ENCODE peak calls at places on chromosomes 12 and 14, in nine cellular contexts. One of them, this sample, is unnamed.

GRCh38 chr12:102567031-102567985 is 86.9 kb upstream of the IGF1 start:
- DNase-seq in fibroblast of the aortic adventitia: peak
- DNase-seq in body of pancreas: no peak
- DNase-seq in bronchial epithelial cell: peak
- DNase-seq in heart right ventricle: no peak
- DNase-seq in dorsolateral prefrontal cortex: no peak
- DNase-seq in breast epithelium: no peak
- DNase-seq in AG10803: peak
- DNase-seq in fibroblast of lung: peak
- DNase-seq in this sample: no peak

GRCh38 chr12:66074561-66074960 is 56.0 kb downstream of the LLPH start:
- DNase-seq in fibroblast of the aortic adventitia: no peak
- DNase-seq in dorsolateral prefrontal cortex: no peak
- DNase-seq in heart right ventricle: no peak
- DNase-seq in breast epithelium: no peak
- DNase-seq in body of pancreas: no peak
- DNase-seq in bronchial epithelial cell: no peak
- DNase-seq in AG10803: peak
- DNase-seq in fibroblast of lung: peak
- DNase-seq in this sample: no peak

GRCh38 chr14:72165151-72165715 is 233.0 kb downstream of the RGS6 start:
- DNase-seq in heart right ventricle: no peak
- DNase-seq in fibroblast of the aortic adventitia: no peak
- DNase-seq in breast epithelium: no peak
- DNase-seq in bronchial epithelial cell: no peak
- DNase-seq in fibroblast of lung: no peak
- DNase-seq in body of pancreas: no peak
- DNase-seq in AG10803: no peak
- DNase-seq in dorsolateral prefrontal cortex: no peak
- DNase-seq in this sample: no peak

GRCh38 chr14:35701531-35701930 is 107.6 kb downstream of the RALGAPA1 start:
- DNase-seq in fibroblast of the aortic adventitia: no peak
- DNase-seq in fibroblast of lung: no peak
- DNase-seq in body of pancreas: no peak
- DNase-seq in dorsolateral prefrontal cortex: no peak
- DNase-seq in AG10803: no peak
- DNase-seq in breast epithelium: no peak
- DNase-seq in heart right ventricle: no peak
- DNase-seq in bronchial epithelial cell: no peak
- DNase-seq in this sample: no peak

GRCh38 chr12:104299842-104300481 is 3.6 kb upstream of the EID3 start:
- DNase-seq in breast epithelium: no peak
- DNase-seq in fibroblast of lung: peak
- DNase-seq in AG10803: no peak
- DNase-seq in fibroblast of the aortic adventitia: peak
- DNase-seq in dorsolateral prefrontal cortex: no peak
- DNase-seq in body of pancreas: no peak
- DNase-seq in heart right ventricle: no peak
- DNase-seq in bronchial epithelial cell: no peak
- DNase-seq in this sample: no peak

GRCh38 chr14:91305650-91306431 is 61.3 kb upstream of the GPR68 start:
- DNase-seq in bronchial epithelial cell: no peak
- DNase-seq in dorsolateral prefrontal cortex: no peak
- DNase-seq in body of pancreas: no peak
- DNase-seq in breast epithelium: no peak
- DNase-seq in fibroblast of the aortic adventitia: no peak
- DNase-seq in AG10803: no peak
- DNase-seq in fibroblast of lung: no peak
- DNase-seq in heart right ventricle: no peak
- DNase-seq in this sample: no peak

GRCh38 chr14:93017341-93017797 is 94.4 kb downstream of the CHGA start:
- DNase-seq in dorsolateral prefrontal cortex: no peak
- DNase-seq in AG10803: no peak
- DNase-seq in body of pancreas: peak
- DNase-seq in breast epithelium: no peak
- DNase-seq in heart right ventricle: peak
- DNase-seq in bronchial epithelial cell: no peak
- DNase-seq in fibroblast of the aortic adventitia: no peak
- DNase-seq in fibroblast of lung: no peak
- DNase-seq in this sample: peak

GRCh38 chr14:91223028-91223783 is 21.3 kb downstream of the GPR68 start:
- DNase-seq in AG10803: no peak
- DNase-seq in fibroblast of the aortic adventitia: no peak
- DNase-seq in breast epithelium: no peak
- DNase-seq in bronchial epithelial cell: peak
- DNase-seq in dorsolateral prefrontal cortex: no peak
- DNase-seq in body of pancreas: no peak
- DNase-seq in heart right ventricle: no peak
- DNase-seq in fibroblast of lung: no peak
- DNase-seq in this sample: no peak

GRCh38 chr12:69984216-69984615 is 159.2 kb downstream of the MYRFL start:
- DNase-seq in fibroblast of the aortic adventitia: no peak
- DNase-seq in bronchial epithelial cell: no peak
- DNase-seq in fibroblast of lung: no peak
- DNase-seq in heart right ventricle: no peak
- DNase-seq in dorsolateral prefrontal cortex: no peak
- DNase-seq in AG10803: peak
- DNase-seq in body of pancreas: no peak
- DNase-seq in breast epithelium: no peak
- DNase-seq in this sample: no peak

GRCh38 chr12:48969160-48969771 is 2.3 kb downstream of the WNT10B start:
- DNase-seq in fibroblast of lung: no peak
- DNase-seq in heart right ventricle: no peak
- DNase-seq in dorsolateral prefrontal cortex: no peak
- DNase-seq in fibroblast of the aortic adventitia: no peak
- DNase-seq in body of pancreas: no peak
- DNase-seq in bronchial epithelial cell: no peak
- DNase-seq in AG10803: no peak
- DNase-seq in breast epithelium: no peak
- DNase-seq in this sample: no peak

GRCh38 chr14:74825008-74825407 is 50.9 kb downstream of the PROX2 start:
- DNase-seq in AG10803: peak
- DNase-seq in dorsolateral prefrontal cortex: no peak
- DNase-seq in breast epithelium: no peak
- DNase-seq in heart right ventricle: no peak
- DNase-seq in fibroblast of the aortic adventitia: peak
- DNase-seq in bronchial epithelial cell: peak
- DNase-seq in body of pancreas: no peak
- DNase-seq in fibroblast of lung: peak
- DNase-seq in this sample: no peak

GRCh38 chr12:85424581-85425348 is 144.7 kb downstream of the ALX1 start:
- DNase-seq in breast epithelium: no peak
- DNase-seq in fibroblast of the aortic adventitia: peak
- DNase-seq in bronchial epithelial cell: peak
- DNase-seq in body of pancreas: peak
- DNase-seq in AG10803: peak
- DNase-seq in dorsolateral prefrontal cortex: no peak
- DNase-seq in fibroblast of lung: peak
- DNase-seq in heart right ventricle: no peak
- DNase-seq in this sample: peak

GRCh38 chr12:59808317-59808910 is 212.6 kb downstream of the SLC16A7 start:
- DNase-seq in heart right ventricle: no peak
- DNase-seq in breast epithelium: no peak
- DNase-seq in bronchial epithelial cell: peak
- DNase-seq in body of pancreas: no peak
- DNase-seq in fibroblast of the aortic adventitia: peak
- DNase-seq in dorsolateral prefrontal cortex: no peak
- DNase-seq in fibroblast of lung: peak
- DNase-seq in AG10803: peak
- DNase-seq in this sample: no peak

GRCh38 chr12:65464930-65465329 is 186.4 kb downstream of the MSRB3 start:
- DNase-seq in AG10803: peak
- DNase-seq in dorsolateral prefrontal cortex: no peak
- DNase-seq in bronchial epithelial cell: peak
- DNase-seq in heart right ventricle: no peak
- DNase-seq in fibroblast of lung: peak
- DNase-seq in breast epithelium: no peak
- DNase-seq in body of pancreas: no peak
- DNase-seq in fibroblast of the aortic adventitia: peak
- DNase-seq in this sample: no peak

GRCh38 chr12:95601091-95601490 is 49.8 kb upstream of the USP44 start:
- DNase-seq in body of pancreas: no peak
- DNase-seq in fibroblast of lung: no peak
- DNase-seq in bronchial epithelial cell: no peak
- DNase-seq in breast epithelium: no peak
- DNase-seq in AG10803: no peak
- DNase-seq in fibroblast of the aortic adventitia: peak
- DNase-seq in dorsolateral prefrontal cortex: no peak
- DNase-seq in heart right ventricle: no peak
- DNase-seq in this sample: no peak

GRCh38 chr12:89181271-89181920 is 170.9 kb downstream of the DUSP6 start:
- DNase-seq in breast epithelium: no peak
- DNase-seq in fibroblast of lung: peak
- DNase-seq in AG10803: peak
- DNase-seq in heart right ventricle: no peak
- DNase-seq in bronchial epithelial cell: peak
- DNase-seq in body of pancreas: no peak
- DNase-seq in fibroblast of the aortic adventitia: peak
- DNase-seq in dorsolateral prefrontal cortex: no peak
- DNase-seq in this sample: no peak

GRCh38 chr14:51552768-51553426 is 98.8 kb upstream of the FRMD6 start:
- DNase-seq in breast epithelium: peak
- DNase-seq in bronchial epithelial cell: peak
- DNase-seq in fibroblast of the aortic adventitia: no peak
- DNase-seq in fibroblast of lung: peak
- DNase-seq in body of pancreas: peak
- DNase-seq in AG10803: no peak
- DNase-seq in dorsolateral prefrontal cortex: no peak
- DNase-seq in heart right ventricle: no peak
- DNase-seq in this sample: no peak

GRCh38 chr12:11662369-11662768 is 12.9 kb downstream of the ETV6 start:
- DNase-seq in fibroblast of the aortic adventitia: no peak
- DNase-seq in AG10803: no peak
- DNase-seq in fibroblast of lung: no peak
- DNase-seq in breast epithelium: no peak
- DNase-seq in dorsolateral prefrontal cortex: no peak
- DNase-seq in heart right ventricle: no peak
- DNase-seq in bronchial epithelial cell: no peak
- DNase-seq in body of pancreas: no peak
- DNase-seq in this sample: no peak

GRCh38 chr14:96297000-96297399 is 41.0 kb downstream of the BDKRB1 start:
- DNase-seq in heart right ventricle: no peak
- DNase-seq in body of pancreas: no peak
- DNase-seq in AG10803: peak
- DNase-seq in breast epithelium: no peak
- DNase-seq in bronchial epithelial cell: peak
- DNase-seq in dorsolateral prefrontal cortex: no peak
- DNase-seq in fibroblast of the aortic adventitia: peak
- DNase-seq in fibroblast of lung: peak
- DNase-seq in this sample: no peak
- H3K4me3 ChIP-seq in heart right ventricle: no peak
- H3K4me3 ChIP-seq in body of pancreas: no peak
- H3K4me3 ChIP-seq in AG10803: no peak
- H3K4me3 ChIP-seq in breast epithelium: no peak
- H3K4me3 ChIP-seq in bronchial epithelial cell: no peak
- H3K4me3 ChIP-seq in dorsolateral prefrontal cortex: no peak
- H3K4me3 ChIP-seq in fibroblast of the aortic adventitia: no peak
- H3K4me3 ChIP-seq in fibroblast of lung: no peak
- H3K4me3 ChIP-seq in this sample: no peak

GRCh38 chr14:87034680-87035079 is 958.3 kb downstream of the GALC start:
- DNase-seq in bronchial epithelial cell: no peak
- DNase-seq in body of pancreas: no peak
- DNase-seq in breast epithelium: no peak
- DNase-seq in fibroblast of lung: no peak
- DNase-seq in fibroblast of the aortic adventitia: no peak
- DNase-seq in heart right ventricle: no peak
- DNase-seq in dorsolateral prefrontal cortex: no peak
- DNase-seq in AG10803: no peak
- DNase-seq in this sample: no peak
- H3K4me3 ChIP-seq in bronchial epithelial cell: no peak
- H3K4me3 ChIP-seq in body of pancreas: no peak
- H3K4me3 ChIP-seq in breast epithelium: no peak
- H3K4me3 ChIP-seq in fibroblast of lung: no peak
- H3K4me3 ChIP-seq in fibroblast of the aortic adventitia: no peak
- H3K4me3 ChIP-seq in heart right ventricle: no peak
- H3K4me3 ChIP-seq in dorsolateral prefrontal cortex: no peak
- H3K4me3 ChIP-seq in AG10803: no peak
- H3K4me3 ChIP-seq in this sample: no peak

DNA sequence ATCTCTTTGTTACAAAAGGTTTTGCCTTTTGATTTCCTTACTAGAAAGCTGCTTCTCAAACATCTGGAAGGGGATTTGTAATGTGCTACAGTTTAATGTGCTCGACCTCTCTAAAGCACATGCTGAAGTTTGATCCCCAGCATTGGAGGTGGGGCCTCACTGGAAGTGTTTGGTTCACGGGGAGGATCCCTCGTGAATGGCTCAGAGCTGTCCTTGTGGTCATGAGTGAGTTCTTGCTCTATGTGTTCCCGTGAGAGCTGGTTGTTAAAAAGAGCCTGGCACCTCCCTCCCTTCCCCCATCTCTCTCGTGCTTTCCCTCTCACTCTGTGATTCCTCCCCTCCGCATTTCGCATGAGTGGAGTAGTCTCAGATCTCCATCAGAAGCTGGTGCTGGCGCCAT is 214.6 kb downstream of the FOXN3 start:
- DNase-seq in fibroblast of lung: no peak
- DNase-seq in breast epithelium: no peak
- DNase-seq in body of pancreas: no peak
- DNase-seq in fibroblast of the aortic adventitia: no peak
- DNase-seq in bronchial epithelial cell: no peak
- DNase-seq in dorsolateral prefrontal cortex: no peak
- DNase-seq in heart right ventricle: no peak
- DNase-seq in AG10803: no peak
- DNase-seq in this sample: no peak
- H3K4me3 ChIP-seq in fibroblast of lung: no peak
- H3K4me3 ChIP-seq in breast epithelium: no peak
- H3K4me3 ChIP-seq in body of pancreas: no peak
- H3K4me3 ChIP-seq in fibroblast of the aortic adventitia: no peak
- H3K4me3 ChIP-seq in bronchial epithelial cell: no peak
- H3K4me3 ChIP-seq in dorsolateral prefrontal cortex: no peak
- H3K4me3 ChIP-seq in heart right ventricle: no peak
- H3K4me3 ChIP-seq in AG10803: no peak
- H3K4me3 ChIP-seq in this sample: no peak

DNA sequence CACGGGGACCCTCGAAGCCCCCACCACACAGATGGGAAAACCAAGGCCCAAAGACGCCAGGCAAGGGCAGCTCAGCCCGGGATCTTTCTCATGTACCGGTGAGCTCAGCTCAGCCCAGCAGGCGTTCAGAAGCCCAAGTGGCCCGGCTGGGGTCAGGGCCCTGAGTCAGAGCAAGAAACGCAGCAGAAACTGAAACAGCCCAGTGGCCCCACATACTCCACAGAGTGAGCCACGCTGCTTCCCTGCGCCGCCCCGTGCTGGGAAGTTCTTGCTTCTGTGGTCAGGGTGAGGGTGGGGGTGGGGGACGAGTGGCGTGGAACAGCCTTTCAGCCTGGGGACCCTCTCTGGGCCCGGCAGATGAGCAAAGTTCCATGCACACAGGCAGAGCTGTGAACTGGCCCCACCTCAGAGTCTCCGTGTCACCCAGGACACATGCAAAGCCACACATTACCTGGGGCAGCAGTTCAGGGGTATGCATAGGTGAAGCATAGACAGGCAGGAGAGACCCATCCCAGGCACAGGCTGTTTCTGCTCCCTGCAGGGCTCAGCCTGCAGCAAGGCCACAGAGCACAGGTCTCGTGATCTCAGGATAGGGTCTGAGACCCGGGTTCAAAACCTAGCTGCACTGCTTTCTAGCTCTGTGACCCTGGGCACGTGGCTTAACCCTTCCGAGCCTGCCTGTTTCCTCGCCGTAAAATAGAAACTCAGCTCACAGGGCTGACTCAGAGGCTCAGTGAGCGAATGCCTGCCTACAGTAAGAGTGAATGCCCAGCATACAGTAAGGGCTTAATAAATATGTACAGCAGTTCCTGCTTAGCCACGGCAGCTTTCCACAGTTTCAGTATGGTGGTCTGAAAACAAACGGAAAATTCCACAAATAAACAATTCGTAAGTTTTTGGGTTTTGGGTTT is 21.6 kb downstream of the NCOR2 start:
- DNase-seq in dorsolateral prefrontal cortex: no peak
- DNase-seq in fibroblast of lung: peak
- DNase-seq in bronchial epithelial cell: no peak
- DNase-seq in fibroblast of the aortic adventitia: peak
- DNase-seq in body of pancreas: no peak
- DNase-seq in heart right ventricle: no peak
- DNase-seq in AG10803: peak
- DNase-seq in breast epithelium: no peak
- DNase-seq in this sample: peak
- H3K4me3 ChIP-seq in dorsolateral prefrontal cortex: no peak
- H3K4me3 ChIP-seq in fibroblast of lung: no peak
- H3K4me3 ChIP-seq in bronchial epithelial cell: no peak
- H3K4me3 ChIP-seq in fibroblast of the aortic adventitia: no peak
- H3K4me3 ChIP-seq in body of pancreas: no peak
- H3K4me3 ChIP-seq in heart right ventricle: no peak
- H3K4me3 ChIP-seq in AG10803: no peak
- H3K4me3 ChIP-seq in breast epithelium: peak
- H3K4me3 ChIP-seq in this sample: no peak

This sample was measured in upper lobe of left lung.